ENCODE peak calls at places on chromosomes 5 and 9, in four cellular contexts. One of them, this sample, is unnamed.
A peak's percentile ranks its signal among the peaks of the same experiment; 100 is the strongest.

GRCh38 chr5:152113401-152113800 is 188.8 kb upstream of the GLRA1 start:
- DNase-seq in brain microvascular endothelial cell: peak; percentile 9
- DNase-seq in sigmoid colon: no peak
- DNase-seq in transverse colon: no peak
- DNase-seq in this sample: no peak

GRCh38 chr5:43515678-43516048 is 715 bp upstream of the C5orf34 start:
- DNase-seq in brain microvascular endothelial cell: no peak
- DNase-seq in sigmoid colon: no peak
- DNase-seq in transverse colon: no peak
- DNase-seq in this sample: no peak

GRCh38 chr5:62206150-62206829 is 99.7 kb upstream of the KIF2A start:
- DNase-seq in brain microvascular endothelial cell: peak; percentile 2
- DNase-seq in sigmoid colon: no peak
- DNase-seq in transverse colon: no peak
- DNase-seq in this sample: no peak

GRCh38 chr5:143117821-143118220 is 285.7 kb downstream of the NR3C1 start:
- DNase-seq in brain microvascular endothelial cell: no peak
- DNase-seq in sigmoid colon: no peak
- DNase-seq in transverse colon: no peak
- DNase-seq in this sample: no peak

GRCh38 chr5:142894749-142895148 is 124.6 kb downstream of the ARHGAP26 start:
- DNase-seq in brain microvascular endothelial cell: peak; percentile 40
- DNase-seq in sigmoid colon: no peak
- DNase-seq in transverse colon: no peak
- DNase-seq in this sample: no peak

GRCh38 chr9:37784291-37784639 is 599 bp downstream of the EXOSC3 start:
- DNase-seq in brain microvascular endothelial cell: no peak
- DNase-seq in sigmoid colon: no peak
- DNase-seq in transverse colon: no peak
- DNase-seq in this sample: no peak

GRCh38 chr9:70567511-70567910 is 153.1 kb upstream of the KLF9 start:
- DNase-seq in brain microvascular endothelial cell: no peak
- DNase-seq in sigmoid colon: no peak
- DNase-seq in transverse colon: no peak
- DNase-seq in this sample: no peak

GRCh38 chr5:97422678-97423077 is 239.6 kb upstream of the RIOK2 start:
- DNase-seq in brain microvascular endothelial cell: no peak
- DNase-seq in sigmoid colon: no peak
- DNase-seq in transverse colon: no peak
- DNase-seq in this sample: no peak

GRCh38 chr9:121686930-121687541 is 35.6 kb downstream of the DAB2IP start:
- DNase-seq in brain microvascular endothelial cell: peak; percentile 71
- DNase-seq in sigmoid colon: peak; percentile 91
- DNase-seq in transverse colon: peak; percentile 86
- DNase-seq in this sample: peak; percentile 83

GRCh38 chr9:72597606-72598005 is 76.2 kb downstream of the TMC1 start:
- DNase-seq in brain microvascular endothelial cell: no peak
- DNase-seq in sigmoid colon: no peak
- DNase-seq in transverse colon: no peak
- DNase-seq in this sample: no peak

GRCh38 chr5:42074353-42074752 is 149.3 kb downstream of the FBXO4 start:
- DNase-seq in brain microvascular endothelial cell: no peak
- DNase-seq in sigmoid colon: no peak
- DNase-seq in transverse colon: no peak
- DNase-seq in this sample: no peak

DNA sequence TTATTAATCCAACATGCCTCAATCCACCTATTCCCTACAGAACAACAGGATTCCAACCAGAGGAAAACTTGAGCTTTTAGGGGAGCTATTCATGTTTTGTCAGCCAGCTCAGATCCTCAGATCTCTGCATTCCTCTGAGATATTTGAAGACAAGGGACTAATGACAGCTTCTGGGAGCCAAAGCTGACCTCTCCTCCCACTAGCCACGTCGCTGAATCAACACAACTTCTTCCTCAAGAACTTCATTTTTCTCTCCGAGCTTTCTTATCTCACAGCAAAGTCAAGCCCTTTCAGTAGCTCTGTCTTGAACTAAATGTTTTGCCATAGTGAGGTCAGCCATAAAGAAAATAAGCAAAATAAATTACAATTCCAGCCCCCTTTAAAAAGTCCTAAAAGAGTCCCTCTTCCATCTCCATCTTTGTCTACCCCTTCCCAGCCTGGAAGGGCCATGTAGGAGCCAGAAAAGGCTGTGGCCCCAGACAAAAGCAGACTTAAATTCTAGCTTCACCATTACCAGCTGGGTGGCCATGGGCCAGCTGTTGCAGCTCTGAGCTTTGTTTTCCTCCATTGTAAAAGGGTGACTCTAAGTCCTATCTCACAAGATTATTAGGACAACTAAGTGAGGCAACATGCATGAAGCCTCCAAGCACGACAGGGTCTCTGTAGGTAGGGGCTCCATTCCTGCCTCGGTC is 65.0 kb downstream of the HSD17B3 start:
- DNase-seq in brain microvascular endothelial cell: no peak
- DNase-seq in sigmoid colon: no peak
- DNase-seq in transverse colon: no peak
- DNase-seq in this sample: no peak
- H3K27ac ChIP-seq in brain microvascular endothelial cell: no peak overlapping the region
- H3K27ac ChIP-seq in sigmoid colon: no peak overlapping the region
- H3K27ac ChIP-seq in transverse colon: no peak overlapping the region
- H3K27ac ChIP-seq in this sample: no peak overlapping the region

GRCh38 chr5:139344177-139344576 is 2.5 kb downstream of the PAIP2 start:
- DNase-seq in brain microvascular endothelial cell: no peak
- DNase-seq in sigmoid colon: no peak
- DNase-seq in transverse colon: no peak
- DNase-seq in this sample: no peak
- H3K4me3 ChIP-seq in brain microvascular endothelial cell: no peak overlapping the region
- H3K4me3 ChIP-seq in sigmoid colon: no peak overlapping the region
- H3K4me3 ChIP-seq in transverse colon: no peak overlapping the region
- H3K4me3 ChIP-seq in this sample: no peak overlapping the region

DNA sequence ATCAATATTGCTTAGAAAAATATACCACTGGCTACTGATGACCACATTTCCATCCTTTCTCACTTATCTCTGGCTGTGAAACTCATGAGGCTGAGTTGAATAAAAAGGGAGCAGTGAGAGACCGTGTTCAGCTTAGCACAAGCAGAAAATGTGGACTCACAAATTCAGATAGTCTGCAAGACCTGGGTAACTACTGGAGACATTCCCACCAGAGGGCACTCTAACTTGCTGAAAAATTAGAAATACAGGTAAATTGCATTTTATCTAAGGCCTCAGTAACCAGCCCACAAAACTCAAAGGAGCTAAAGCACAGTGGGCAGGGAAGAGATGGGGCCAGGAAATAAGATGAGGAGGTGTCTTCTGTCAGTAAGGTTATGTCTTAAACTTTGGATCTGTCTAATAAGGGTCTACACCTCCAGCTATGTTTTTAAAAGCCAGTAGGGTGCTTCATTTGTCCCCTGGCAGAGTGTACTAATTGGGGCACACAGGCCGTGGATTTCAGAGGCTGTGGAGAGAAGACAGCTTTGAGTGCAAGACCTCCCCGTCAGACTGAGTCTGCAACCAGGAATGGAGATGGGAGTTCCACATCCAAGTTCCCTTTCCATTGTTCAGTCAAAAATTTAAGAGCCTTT is 8.7 kb upstream of the NDUFB6 start:
- DNase-seq in brain microvascular endothelial cell: peak; percentile 59
- DNase-seq in sigmoid colon: no peak
- DNase-seq in transverse colon: no peak
- DNase-seq in this sample: no peak
- TF ChIP-seq CTCF in brain microvascular endothelial cell: peak; percentile 77
- TF ChIP-seq CTCF in sigmoid colon: peak; percentile 28
- TF ChIP-seq CTCF in transverse colon: no peak
- TF ChIP-seq CTCF in this sample: peak; percentile 46

DNA sequence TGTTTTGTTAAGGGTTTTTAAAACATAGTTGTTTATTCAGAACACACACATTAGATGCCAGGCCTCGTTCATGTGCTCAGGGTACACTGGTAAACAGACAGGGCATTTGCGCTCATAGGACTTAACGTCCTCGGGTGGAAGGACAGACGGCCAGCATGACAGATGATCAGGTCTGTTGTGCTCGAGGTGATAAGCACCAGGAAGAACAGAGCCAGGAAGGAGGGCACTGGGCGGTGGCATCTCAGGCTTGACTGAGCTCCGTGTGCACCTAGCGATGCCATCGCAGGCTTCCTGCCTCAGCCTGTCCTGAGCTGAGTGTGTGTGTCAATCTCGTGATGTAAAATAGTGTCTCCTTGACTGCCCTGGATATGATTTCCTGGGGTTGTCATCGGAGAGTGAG is 96.5 kb downstream of the EHMT1 start:
- DNase-seq in brain microvascular endothelial cell: no peak
- DNase-seq in sigmoid colon: no peak
- DNase-seq in transverse colon: no peak
- DNase-seq in this sample: no peak
- H3K27ac ChIP-seq in brain microvascular endothelial cell: no peak overlapping the region
- H3K27ac ChIP-seq in sigmoid colon: no peak overlapping the region
- H3K27ac ChIP-seq in transverse colon: no peak overlapping the region
- H3K27ac ChIP-seq in this sample: no peak overlapping the region

DNA sequence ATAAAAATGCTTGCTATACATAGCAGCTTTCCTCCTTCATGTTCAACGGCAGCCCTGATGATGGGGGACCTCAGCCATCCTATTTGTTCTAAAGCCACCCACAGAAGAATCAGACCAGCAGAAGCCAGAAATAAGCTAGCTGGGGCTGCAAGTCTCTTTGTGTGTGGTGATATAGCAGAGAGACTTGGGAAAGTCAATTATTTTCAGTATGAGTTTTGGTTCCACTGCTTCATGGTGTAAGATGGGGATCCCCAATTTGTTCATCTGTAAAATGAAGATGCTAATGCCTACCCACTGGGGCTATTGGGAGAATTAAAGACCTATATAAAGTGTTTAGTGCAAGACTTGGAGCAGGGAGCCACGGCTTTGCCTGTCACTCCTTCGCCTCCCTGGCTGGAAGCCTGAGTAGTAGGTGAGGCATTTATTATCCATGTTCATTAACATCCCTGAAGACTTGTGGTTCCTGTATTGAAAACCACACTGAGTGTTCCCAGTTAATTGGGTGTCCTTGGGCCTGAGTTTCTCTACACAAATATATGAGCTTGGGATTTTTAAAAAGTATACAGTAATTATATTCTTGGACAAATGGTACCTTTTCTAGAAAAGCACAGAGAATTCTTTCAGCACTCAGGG is 210.1 kb upstream of the SLC24A2 start:
- DNase-seq in brain microvascular endothelial cell: peak; percentile 36
- DNase-seq in sigmoid colon: no peak
- DNase-seq in transverse colon: no peak
- DNase-seq in this sample: no peak
- H3K4me3 ChIP-seq in brain microvascular endothelial cell: no peak overlapping the region
- H3K4me3 ChIP-seq in sigmoid colon: no peak overlapping the region
- H3K4me3 ChIP-seq in transverse colon: no peak overlapping the region
- H3K4me3 ChIP-seq in this sample: no peak overlapping the region